ENCODE peak calls at places on chromosomes 2 and 18, in four cellular contexts. R is stomach, X is neural crest cell, G is GOT3. Z is an unnamed sample.

GRCh38 chr18:34659579-34660517 is 50.2 kb upstream of the DTNA start:
- DNase-seq in G (peak; percentile 10), R (peak; percentile 77), X (peak; percentile 41), Z (no peak)

GRCh38 chr2:235666240-235666781 is 172.5 kb downstream of the AGAP1 start:
- DNase-seq in G (no peak), X (peak; percentile 47), R (no peak), Z (no peak)

GRCh38 chr2:127504552-127505460 is 21.5 kb downstream of the IWS1 start:
- DNase-seq in X (no peak), G (no peak), R (no peak), Z (no peak)

GRCh38 chr18:31973929-31974546 is 31.1 kb upstream of the TRAPPC8 start:
- DNase-seq in X (no peak), R (no peak), G (no peak), Z (no peak)

GRCh38 chr18:6001867-6002266 is 106.5 kb upstream of the TMEM200C start:
- DNase-seq in X (no peak), R (no peak), G (no peak), Z (no peak)

GRCh38 chr18:49168970-49169619 is 218.3 kb upstream of the SMAD7 start:
- DNase-seq in G (no peak), X (no peak), R (peak; percentile 47), Z (no peak)

GRCh38 chr2:127150996-127151395 is 44.0 kb upstream of the BIN1 start:
- DNase-seq in X (no peak), G (no peak), R (no peak), Z (no peak)

GRCh38 chr18:13580351-13580750 is 146.0 kb downstream of the FAM210A start:
- DNase-seq in G (no peak), X (no peak), R (no peak), Z (no peak)

GRCh38 chr2:32951672-32952071 is 4.9 kb downstream of the LTBP1 start:
- DNase-seq in X (no peak), R (no peak), G (no peak), Z (no peak)

GRCh38 chr2:203759692-203760365 is 53.4 kb downstream of the CD28 start:
- DNase-seq in G (peak; percentile 28), R (peak; percentile 56), X (no peak), Z (no peak)

GRCh38 chr2:118842687-118843491 is 4.6 kb downstream of the EN1 start:
- DNase-seq in R (no peak), G (no peak), X (peak; percentile 35), Z (no peak)

GRCh38 chr2:72757177-72757775 is 68.6 kb downstream of the EXOC6B start:
- DNase-seq in R (peak; percentile 53), G (no peak), X (no peak), Z (peak; percentile 6)

GRCh38 chr2:66960161-66960560 is 437.0 kb upstream of the ETAA1 start:
- DNase-seq in X (no peak), R (no peak), G (no peak), Z (no peak)

GRCh38 chr2:239444626-239445625 is 44.1 kb upstream of the HDAC4 start:
- DNase-seq in X (no peak), G (no peak), R (no peak), Z (no peak)

GRCh38 chr2:26946841-26947784 is 23.3 kb upstream of the MAPRE3 start:
- DNase-seq in R (peak; percentile 66), G (no peak), X (no peak), Z (no peak)

GRCh38 chr2:97759727-97760407 is 46.5 kb downstream of the ZAP70 start:
- DNase-seq in X (no peak), R (peak; percentile 55), G (no peak), Z (no peak)

GRCh38 chr2:28717339-28717758 is 34.3 kb upstream of the PPP1CB start:
- DNase-seq in R (no peak), G (no peak), X (no peak), Z (peak; percentile 12)

GRCh38 chr18:58541789-58542425 is 87.0 kb downstream of the ALPK2 start:
- DNase-seq in X (no peak), G (no peak), R (no peak), Z (no peak)

GRCh38 chr2:168340931-168341330 is 93.5 kb upstream of the STK39 start:
- DNase-seq in G (no peak), R (no peak), X (no peak), Z (no peak)

GRCh38 chr2:161946489-161947107 is 127.4 kb downstream of the DPP4 start:
- DNase-seq in X (peak; percentile 4), R (no peak), G (no peak), Z (no peak)

GRCh38 chr2:47554311-47554905 is 151.5 kb downstream of the MSH2 start:
- DNase-seq in G (no peak), X (no peak), R (no peak), Z (no peak)

GRCh38 chr18:55502346-55502710 is 85.7 kb downstream of the TCF4 start:
- DNase-seq in R (no peak), G (no peak), X (no peak), Z (no peak)

GRCh38 chr2:197946562-197946961 is 142.2 kb downstream of the PLCL1 start:
- DNase-seq in G (no peak), R (no peak), X (no peak), Z (no peak)

GRCh38 chr2:239400000-239400831 is 604 bp downstream of the HDAC4 start:
- DNase-seq in G (no peak), X (no peak), R (no peak), Z (peak; percentile 43)

GRCh38 chr2:159439421-159439820 is 152.9 kb upstream of the WDSUB1 start:
- DNase-seq in X (no peak), R (no peak), G (no peak), Z (no peak)

GRCh38 chr2:234949762-234950434 is 1.9 kb upstream of the SH3BP4 start:
- DNase-seq in R (no peak), X (no peak), G (no peak), Z (no peak)

GRCh38 chr18:681985-682384 is 24.5 kb downstream of the TYMS start:
- DNase-seq in R (no peak), X (no peak), G (no peak), Z (no peak)

GRCh38 chr2:198763793-198764192 is 693.9 kb downstream of the SATB2 start:
- DNase-seq in R (no peak), X (no peak), G (no peak), Z (no peak)

GRCh38 chr2:149330127-149331022 is at the start of gene LYPD6:
- DNase-seq in R (peak; percentile 84), G (peak; percentile 44), X (peak; percentile 60), Z (no peak)

GRCh38 chr2:33366473-33366872 is 110.0 kb upstream of the RASGRP3 start:
- DNase-seq in G (no peak), X (no peak), R (peak; percentile 38), Z (no peak)

GRCh38 chr2:50951416-50951815 is 80.5 kb downstream of the NRXN1 start:
- DNase-seq in G (no peak), X (no peak), R (no peak), Z (no peak)

GRCh38 chr2:96485751-96486643 is 19.2 kb downstream of the NEURL3 start:
- DNase-seq in X (no peak), G (peak; percentile 43), R (peak; percentile 82), Z (no peak)

GRCh38 chr2:160910681-160911080 is 249.5 kb upstream of the TANK start:
- DNase-seq in R (no peak), X (no peak), G (no peak), Z (no peak)

GRCh38 chr2:200405599-200406298 is 99.3 kb downstream of the SPATS2L start:
- DNase-seq in X (no peak), R (no peak), G (peak; percentile 2), Z (peak; percentile 78)

Z was measured in K562.